ENCODE peak calls at places on chromosomes 2 and 18, in five cellular contexts. L is T follicular helper cell, I is dermis blood vessel endothelial cell, E is cortex of kidney, B is GM23248. C is an unnamed sample.

GRCh38 chr2:186659383-186659782 is 34.5 kb upstream of the FAM171B start:
- DNase-seq in L (no peak), I (no peak), E (no peak), B (no peak), C (no peak)

GRCh38 chr18:22166070-22166972 is 3.1 kb upstream of the GATA6 start:
- DNase-seq in L (no peak), I (no peak), E (no peak), B (no peak), C (no peak)

GRCh38 chr2:197309369-197310231 is 980 bp downstream of the ANKRD44 start:
- DNase-seq in L (no peak), I (peak), E (no peak), B (peak), C (peak)

GRCh38 chr2:29811378-29811777 is 110.0 kb downstream of the ALK start:
- DNase-seq in L (no peak), I (no peak), E (no peak), B (no peak), C (no peak)

GRCh38 chr2:162074579-162074922 is 536 bp upstream of the DPP4 start:
- DNase-seq in L (no peak), I (peak), E (no peak), B (peak), C (no peak)

GRCh38 chr2:86223098-86223681 is 23.9 kb downstream of the MRPL35 start:
- DNase-seq in L (no peak), I (no peak), E (no peak), B (peak), C (no peak)

GRCh38 chr2:99458529-99458928 is 31.3 kb downstream of the REV1 start:
- DNase-seq in L (no peak), I (no peak), E (no peak), B (no peak), C (no peak)

GRCh38 chr18:29254123-29254522 is 1077.2 kb upstream of the CDH2 start:
- DNase-seq in L (no peak), I (no peak), E (no peak), B (no peak), C (no peak)

GRCh38 chr2:240053173-240054155 is at the start of gene OR6B3:
- DNase-seq in L (no peak), I (no peak), E (no peak), B (no peak), C (no peak)

GRCh38 chr2:31089645-31090044 is 48.6 kb downstream of the GALNT14 start:
- DNase-seq in L (no peak), I (no peak), E (no peak), B (no peak), C (peak)

GRCh38 chr2:40606862-40607261 is 155.0 kb upstream of the SLC8A1 start:
- DNase-seq in L (no peak), I (no peak), E (no peak), B (peak), C (no peak)

GRCh38 chr2:18440141-18440605 is 120.3 kb downstream of the RDH14 start:
- DNase-seq in L (no peak), I (no peak), E (no peak), B (peak), C (no peak)

GRCh38 chr2:14634223-14634884 is 1.8 kb downstream of the LRATD1 start:
- DNase-seq in L (no peak), I (peak), E (no peak), B (peak), C (peak)

GRCh38 chr2:155442755-155443372 is 744.4 kb downstream of the KCNJ3 start:
- DNase-seq in L (no peak), I (no peak), E (no peak), B (peak), C (no peak)

GRCh38 chr18:12038082-12038660 is 55.5 kb upstream of the ANKRD62 start:
- DNase-seq in L (no peak), I (peak), E (no peak), B (peak), C (peak)

GRCh38 chr2:208406474-208407451 is at the start of gene PTH2R:
- DNase-seq in L (no peak), I (peak), E (no peak), B (peak), C (peak)

GRCh38 chr2:34102359-34102758 is 503.3 kb upstream of the FAM98A start:
- DNase-seq in L (no peak), I (peak), E (no peak), B (peak), C (no peak)

GRCh38 chr2:174785481-174785880 is 21.2 kb upstream of the CHRNA1 start:
- DNase-seq in L (no peak), I (peak), E (no peak), B (peak), C (no peak)

GRCh38 chr2:164061129-164061746 is 325.4 kb upstream of the FIGN start:
- DNase-seq in L (no peak), I (peak), E (no peak), B (peak), C (peak)

GRCh38 chr2:117500721-117501120 is 313.8 kb upstream of the DDX18 start:
- DNase-seq in L (no peak), I (no peak), E (no peak), B (no peak), C (no peak)

GRCh38 chr2:202491514-202491913 is 115.4 kb downstream of the BMPR2 start:
- DNase-seq in L (no peak), I (no peak), E (no peak), B (no peak), C (peak)

GRCh38 chr2:162795312-162795711 is 43.3 kb downstream of the KCNH7 start:
- DNase-seq in L (no peak), I (no peak), E (no peak), B (no peak), C (peak)

GRCh38 chr2:44169155-44169898 is 652 bp downstream of the PPM1B start:
- DNase-seq in L (peak), I (peak), E (no peak), B (peak), C (peak)

GRCh38 chr2:148052687-148053086 is 31.8 kb downstream of the MBD5 start:
- DNase-seq in L (no peak), I (no peak), E (no peak), B (no peak), C (no peak)

GRCh38 chr2:218961651-218962570 is 2.4 kb downstream of the CDK5R2 start:
- DNase-seq in L (no peak), I (no peak), E (no peak), B (no peak), C (peak)

GRCh38 chr2:62467100-62467474 is 38.9 kb downstream of the TMEM17 start:
- DNase-seq in L (no peak), I (no peak), E (no peak), B (no peak), C (no peak)

GRCh38 chr18:58793361-58793760 is 71.3 kb upstream of the ZNF532 start:
- DNase-seq in L (no peak), I (no peak), E (no peak), B (peak), C (no peak)

GRCh38 chr2:209208211-209208610 is 215.6 kb upstream of the MAP2 start:
- DNase-seq in L (no peak), I (no peak), E (no peak), B (peak), C (peak)

GRCh38 chr2:222671259-222672067 is at the start of gene MOGAT1:
- DNase-seq in L (no peak), I (peak), E (no peak), B (peak), C (peak)

GRCh38 chr2:134252092-134252775 is 1.6 kb upstream of the MGAT5 start:
- DNase-seq in L (no peak), I (no peak), E (no peak), B (peak), C (no peak)

GRCh38 chr2:239825705-239825979 is 199.5 kb downstream of the NDUFA10 start:
- DNase-seq in L (no peak), I (no peak), E (no peak), B (no peak), C (no peak)

C was measured in GM23338.